ENCODE peak calls at places on chromosome 22, in four cellular contexts. X is SK-N-SH, G is OCI-LY7, N is GM23248. S is an unnamed sample. For H3K9me2 and H3K36me3, the result is how much of the 10 kb centered on the place peaks cover.

GRCh38 chr22:50182176-50183081 is 3.3 kb upstream of the TRABD start:
- DNase-seq in X (no peak), N (no peak), G (no peak), S (peak)

GRCh38 chr22:45010532-45010900 is 711 bp upstream of the PHF21B start:
- DNase-seq in N (no peak), X (peak), G (no peak), S (peak)

GRCh38 chr22:37570661-37570976 is 9.3 kb downstream of the LGALS2 start:
- DNase-seq in N (no peak), X (no peak), G (no peak), S (no peak)

GRCh38 chr22:45207981-45208664 is 32.6 kb downstream of the KIAA0930 start:
- DNase-seq in X (no peak), G (no peak), N (peak), S (no peak)

GRCh38 chr22:47090591-47091240 is 328.3 kb downstream of the TBC1D22A start:
- DNase-seq in G (no peak), X (no peak), N (peak), S (peak)

GRCh38 chr22:41917906-41918791 is 3.3 kb upstream of the SHISA8 start:
- DNase-seq in N (peak), G (peak), X (no peak), S (peak)

GRCh38 chr22:42519544-42520237 is at the start of gene RRP7A:
- DNase-seq in N (peak), X (peak), G (peak), S (peak)

GRCh38 chr22:50260801-50261614 is 475 bp downstream of the MAPK12 start:
- DNase-seq in X (peak), G (peak), N (peak), S (peak)

GRCh38 chr22:23273445-23274145 is 93.3 kb downstream of the BCR start:
- DNase-seq in N (no peak), G (no peak), X (no peak), S (no peak)

GRCh38 chr22:44379817-44380560 is 67.2 kb upstream of the SHISAL1 start:
- DNase-seq in N (no peak), G (no peak), X (no peak), S (no peak)

GRCh38 chr22:42711895-42712837 is 8.5 kb downstream of the A4GALT start:
- DNase-seq in N (no peak), X (no peak), G (no peak), S (no peak)

GRCh38 chr22:45581549-45582080 is 78.9 kb downstream of the FBLN1 start:
- DNase-seq in G (no peak), X (no peak), N (no peak), S (no peak)

GRCh38 chr22:45584121-45584570 is 81.5 kb downstream of the FBLN1 start:
- DNase-seq in N (peak), G (peak), X (no peak), S (no peak)

GRCh38 chr22:50249382-50250248 is 1.4 kb downstream of the HDAC10 start:
- DNase-seq in X (no peak), N (no peak), G (no peak), S (no peak)

GRCh38 chr22:38504731-38505594 is 1.1 kb downstream of the DDX17 start:
- DNase-seq in G (peak), X (peak), N (peak), S (peak)

GRCh38 chr22:42747701-42748513 is 27.2 kb upstream of the A4GALT start:
- DNase-seq in X (no peak), G (no peak), N (peak), S (no peak)

GRCh38 chr22:38083931-38084631 is at the start of gene SLC16A8:
- DNase-seq in G (no peak), X (no peak), N (no peak), S (no peak)

GRCh38 chr22:46763051-46763705 is 728 bp downstream of the TBC1D22A start:
- DNase-seq in X (peak), N (peak), G (peak), S (no peak)

GRCh38 chr22:29308791-29309262 is 2.4 kb downstream of the GAS2L1 start:
- DNase-seq in G (no peak), N (peak), X (peak), S (no peak)

GRCh38 chr22:33884829-33885228 is 35.4 kb downstream of the LARGE1 start:
- DNase-seq in N (no peak), G (no peak), X (no peak), S (no peak)

GRCh38 chr22:40031766-40032470 is 37.2 kb downstream of the FAM83F start:
- DNase-seq in X (no peak), N (peak), G (no peak), S (no peak)

GRCh38 chr22:27669798-27670599 is 131.6 kb downstream of the MN1 start:
- DNase-seq in N (peak), G (no peak), X (no peak), S (peak)

GRCh38 chr22:39738746-39739145 is 154.8 kb downstream of the ENTHD1 start:
- DNase-seq in N (peak), X (no peak), G (no peak), S (no peak)

GRCh38 chr22:49233507-49234100 is 594.1 kb downstream of the BRD1 start:
- DNase-seq in N (no peak), G (no peak), X (no peak), S (no peak)

GRCh38 chr22:45302047-45302446 is 7.7 kb upstream of the FAM118A start:
- DNase-seq in N (peak), G (no peak), X (no peak), S (peak)

GRCh38 chr22:22035771-22036314 is 53.3 kb upstream of the TOP3B start:
- DNase-seq in N (no peak), G (no peak), X (no peak), S (no peak)

GRCh38 chr22:43540570-43540969 is 128.8 kb downstream of the MPPED1 start:
- DNase-seq in N (no peak), X (no peak), G (no peak), S (no peak)

DNA sequence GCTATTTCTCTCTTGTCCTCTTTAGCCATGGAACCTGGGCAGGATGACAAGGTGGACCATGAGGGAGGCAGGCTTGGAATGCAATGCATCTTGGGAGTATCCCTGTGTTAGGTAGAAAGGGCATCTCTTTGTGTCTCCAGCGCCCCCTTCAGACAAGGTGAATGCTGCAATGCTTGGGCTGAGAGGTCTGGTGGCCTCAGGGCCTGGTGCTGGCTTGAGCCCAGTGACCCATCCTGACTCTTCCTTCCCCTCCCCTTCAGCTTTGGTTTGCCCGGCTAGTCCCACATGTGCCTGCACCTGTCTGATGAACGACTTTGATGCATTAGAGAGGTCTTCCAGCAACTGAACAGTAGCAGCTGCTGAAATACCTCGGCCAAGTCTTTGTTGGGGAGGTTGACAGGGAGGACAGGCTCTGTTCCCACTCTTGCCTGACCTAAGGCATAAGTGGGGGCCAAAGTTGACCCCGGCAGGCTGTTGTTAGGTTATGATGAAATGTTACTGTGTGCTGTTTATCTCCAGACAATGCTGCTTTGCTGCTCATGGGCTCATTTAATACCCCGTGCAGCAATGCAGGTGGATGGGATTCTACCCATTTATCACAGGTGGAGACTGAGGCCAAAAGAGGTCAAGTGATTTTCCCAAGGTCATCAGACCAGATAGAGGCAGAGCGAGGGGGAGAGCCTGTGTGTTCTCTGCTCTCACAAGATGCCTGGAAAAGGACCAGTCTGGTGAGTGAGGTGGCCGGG is 22.5 kb downstream of the MYO18B start:
- DNase-seq in N (no peak), G (no peak), X (peak), S (no peak)
- H3K9me2 ChIP-seq in N (under half), G (under half), X (under half), S (under half)

GRCh38 chr22:48138427-48138826 is 1376.0 kb downstream of the TBC1D22A start:
- DNase-seq in X (no peak), G (no peak), N (no peak), S (no peak)

GRCh38 chr22:48141301-48141700 is 1378.9 kb downstream of the TBC1D22A start:
- DNase-seq in N (no peak), G (no peak), X (no peak), S (no peak)

GRCh38 chr22:48138855-48139254 is 1376.4 kb downstream of the TBC1D22A start:
- DNase-seq in X (no peak), N (no peak), G (no peak), S (no peak)

GRCh38 chr22:48139776-48140175 is 1377.3 kb downstream of the TBC1D22A start:
- DNase-seq in N (no peak), G (no peak), X (no peak), S (no peak)

GRCh38 chr22:48140261-48140660 is 1377.8 kb downstream of the TBC1D22A start:
- DNase-seq in G (no peak), N (no peak), X (no peak), S (no peak)
- H3K36me3 ChIP-seq in G (under half), N (under half), X (under half), S (under half)

GRCh38 chr22:36292823-36293530 is 40.0 kb downstream of the APOL1 start:
- DNase-seq in X (no peak), G (no peak), N (no peak), S (no peak)
- H3K9me2 ChIP-seq in X (under half), G (under half), N (under half), S (under half)

DNA sequence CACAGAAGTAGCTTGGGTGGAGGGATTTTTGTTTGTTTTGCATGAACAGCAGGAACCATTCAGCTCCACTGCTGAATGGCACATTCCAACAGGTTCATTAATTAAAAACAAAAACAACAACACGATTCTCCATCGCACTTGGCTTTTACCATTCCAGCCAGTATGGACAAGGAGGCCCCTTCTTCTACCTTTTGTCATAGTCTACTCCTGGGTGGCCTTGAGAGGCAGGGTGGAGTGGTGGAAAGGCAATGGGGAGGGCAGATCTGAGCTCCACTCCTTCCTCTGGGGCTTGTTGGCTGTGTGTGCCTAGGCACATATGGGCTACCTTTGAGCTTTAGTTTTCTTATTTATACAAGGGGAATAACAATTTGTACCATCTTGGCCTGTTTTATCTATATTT is 4.8 kb downstream of the TIMP3 start:
- DNase-seq in X (no peak), N (peak), G (no peak), S (no peak)
- H3K36me3 ChIP-seq in X (under half), N (under half), G (under half), S (half or more)